ENCODE peak calls at places on chromosomes 5 and 9, in seven cellular contexts. G is mucosa of descending colon, C is islet precursor cell, S is NT2/D1, Z is EH, Q is NCI-H460, U is epithelial cell of esophagus. M is an unnamed sample.

GRCh38 chr9:94656190-94656589 is 16.9 kb upstream of the FBP1 start:
- DNase-seq in Z (no peak), Q (no peak), G (peak), U (no peak), S (no peak), C (no peak), M (no peak)

GRCh38 chr5:17365756-17366155 is 132.3 kb upstream of the TAF11L2 start:
- DNase-seq in G (no peak), Q (peak), Z (peak), C (peak), U (no peak), S (no peak), M (no peak)

GRCh38 chr5:157187046-157187754 is 6.6 kb downstream of the ITK start:
- DNase-seq in G (no peak), Q (no peak), Z (no peak), C (no peak), S (peak), U (no peak), M (no peak)

GRCh38 chr9:134182554-134183219 is 18.3 kb upstream of the RNU6ATAC start:
- DNase-seq in S (no peak), G (no peak), U (peak), C (peak), Z (no peak), Q (no peak), M (no peak)

GRCh38 chr5:102815560-102816324 is 60.6 kb downstream of the PAM start:
- DNase-seq in G (no peak), C (no peak), U (no peak), Q (no peak), Z (no peak), S (no peak), M (peak)

GRCh38 chr5:114449836-114450515 is 88.1 kb downstream of the KCNN2 start:
- DNase-seq in Z (peak), G (peak), C (peak), Q (peak), S (peak), U (peak), M (peak)

GRCh38 chr5:134568761-134569725 is 43.6 kb downstream of the JADE2 start:
- DNase-seq in Q (peak), S (no peak), C (no peak), G (peak), U (no peak), Z (peak), M (peak)

GRCh38 chr5:39447059-39447458 is 22.3 kb upstream of the DAB2 start:
- DNase-seq in Z (no peak), S (no peak), U (no peak), C (no peak), Q (no peak), G (no peak), M (peak)

GRCh38 chr5:128199104-128199503 is 115.5 kb downstream of the SLC12A2 start:
- DNase-seq in U (peak), G (no peak), Z (peak), C (peak), Q (no peak), S (no peak), M (peak)

GRCh38 chr9:105291422-105291859 is 47.0 kb downstream of the SLC44A1 start:
- DNase-seq in G (no peak), S (no peak), U (peak), Q (no peak), Z (no peak), C (no peak), M (peak)

GRCh38 chr9:130188860-130189481 is 16.8 kb downstream of the NCS1 start:
- DNase-seq in C (no peak), S (no peak), Q (no peak), U (peak), Z (no peak), G (peak), M (no peak)

GRCh38 chr5:130323804-130324454 is 419.7 kb downstream of the CHSY3 start:
- DNase-seq in U (peak), Z (no peak), S (no peak), G (no peak), Q (no peak), C (no peak), M (peak)

GRCh38 chr5:88671408-88671807 is 211.6 kb downstream of the MEF2C start:
- DNase-seq in Q (no peak), S (no peak), G (no peak), U (no peak), C (no peak), Z (no peak), M (no peak)

GRCh38 chr9:35859310-35859994 is 10.7 kb downstream of the OR13J1 start:
- DNase-seq in G (no peak), S (no peak), C (no peak), Z (peak), Q (no peak), U (peak), M (peak)

GRCh38 chr5:132176987-132177386 is 50.7 kb downstream of the P4HA2 start:
- DNase-seq in Q (no peak), S (no peak), U (no peak), Z (no peak), G (no peak), C (no peak), M (peak)

GRCh38 chr5:180153991-180154390 is 55.0 kb downstream of the RASGEF1C start:
- DNase-seq in Q (no peak), Z (no peak), U (no peak), S (no peak), G (no peak), C (no peak), M (no peak)

GRCh38 chr5:167699434-167699833 is 592.0 kb upstream of the WWC1 start:
- DNase-seq in G (no peak), S (peak), Q (peak), C (peak), Z (peak), U (peak), M (peak)

GRCh38 chr9:19788152-19788551 is 685 bp downstream of the SLC24A2 start:
- DNase-seq in Z (no peak), G (no peak), C (peak), U (no peak), Q (no peak), S (peak), M (no peak)